ENCODE peak calls at places on chromosome 10, in ten cellular contexts. One of them, this sample, is unnamed.

GRCh38 chr10:12391191-12391590 is 41.8 kb downstream of the CAMK1D start:
- DNase-seq in HFFc6: no peak
- DNase-seq in lower lobe of right lung: no peak
- DNase-seq in AG09319: no peak
- DNase-seq in A673: peak
- DNase-seq in CD4-positive, alpha-beta T cell: no peak
- DNase-seq in A549: no peak
- DNase-seq in osteocyte: no peak
- DNase-seq in PC-3: no peak
- DNase-seq in endothelial cell: no peak
- DNase-seq in this sample: no peak

GRCh38 chr10:52213511-52213831 is 100.6 kb upstream of the DKK1 start:
- DNase-seq in HFFc6: peak
- DNase-seq in lower lobe of right lung: no peak
- DNase-seq in AG09319: no peak
- DNase-seq in A673: no peak
- DNase-seq in CD4-positive, alpha-beta T cell: no peak
- DNase-seq in A549: no peak
- DNase-seq in osteocyte: no peak
- DNase-seq in PC-3: peak
- DNase-seq in endothelial cell: no peak
- DNase-seq in this sample: peak

GRCh38 chr10:80945267-80945880 is 407.7 kb downstream of the SH2D4B start:
- DNase-seq in HFFc6: no peak
- DNase-seq in lower lobe of right lung: no peak
- DNase-seq in AG09319: no peak
- DNase-seq in A673: peak
- DNase-seq in CD4-positive, alpha-beta T cell: no peak
- DNase-seq in A549: no peak
- DNase-seq in osteocyte: no peak
- DNase-seq in PC-3: no peak
- DNase-seq in endothelial cell: peak
- DNase-seq in this sample: peak

GRCh38 chr10:131544495-131544894 is 233.0 kb upstream of the TCERG1L start:
- DNase-seq in HFFc6: no peak
- DNase-seq in lower lobe of right lung: no peak
- DNase-seq in AG09319: no peak
- DNase-seq in A673: no peak
- DNase-seq in CD4-positive, alpha-beta T cell: no peak
- DNase-seq in A549: no peak
- DNase-seq in osteocyte: peak
- DNase-seq in PC-3: no peak
- DNase-seq in endothelial cell: no peak
- DNase-seq in this sample: no peak

GRCh38 chr10:31197886-31198285 is 121.1 kb upstream of the ZEB1 start:
- DNase-seq in HFFc6: peak
- DNase-seq in lower lobe of right lung: no peak
- DNase-seq in AG09319: no peak
- DNase-seq in A673: no peak
- DNase-seq in CD4-positive, alpha-beta T cell: no peak
- DNase-seq in A549: no peak
- DNase-seq in osteocyte: no peak
- DNase-seq in PC-3: peak
- DNase-seq in endothelial cell: no peak
- DNase-seq in this sample: no peak

GRCh38 chr10:7525314-7526016 is 114.6 kb upstream of the SFMBT2 start:
- DNase-seq in HFFc6: peak
- DNase-seq in lower lobe of right lung: no peak
- DNase-seq in AG09319: peak
- DNase-seq in A673: peak
- DNase-seq in CD4-positive, alpha-beta T cell: peak
- DNase-seq in A549: peak
- DNase-seq in osteocyte: no peak
- DNase-seq in PC-3: peak
- DNase-seq in endothelial cell: peak
- DNase-seq in this sample: peak

GRCh38 chr10:90642136-90642535 is 215.7 kb downstream of the HTR7 start:
- DNase-seq in HFFc6: no peak
- DNase-seq in lower lobe of right lung: no peak
- DNase-seq in AG09319: no peak
- DNase-seq in A673: no peak
- DNase-seq in CD4-positive, alpha-beta T cell: no peak
- DNase-seq in A549: no peak
- DNase-seq in osteocyte: no peak
- DNase-seq in PC-3: peak
- DNase-seq in endothelial cell: no peak
- DNase-seq in this sample: peak

GRCh38 chr10:23081156-23081833 is 14.1 kb upstream of the MSRB2 start:
- DNase-seq in HFFc6: peak
- DNase-seq in lower lobe of right lung: no peak
- DNase-seq in AG09319: no peak
- DNase-seq in A673: no peak
- DNase-seq in CD4-positive, alpha-beta T cell: no peak
- DNase-seq in A549: no peak
- DNase-seq in osteocyte: no peak
- DNase-seq in PC-3: peak
- DNase-seq in endothelial cell: no peak
- DNase-seq in this sample: peak

GRCh38 chr10:72763201-72763600 is 71.3 kb downstream of the MCU start:
- DNase-seq in HFFc6: no peak
- DNase-seq in lower lobe of right lung: no peak
- DNase-seq in AG09319: no peak
- DNase-seq in A673: no peak
- DNase-seq in CD4-positive, alpha-beta T cell: no peak
- DNase-seq in A549: no peak
- DNase-seq in osteocyte: no peak
- DNase-seq in PC-3: no peak
- DNase-seq in endothelial cell: no peak
- DNase-seq in this sample: no peak

GRCh38 chr10:27908231-27908630 is 90.6 kb downstream of the ODAD2 start:
- DNase-seq in HFFc6: no peak
- DNase-seq in lower lobe of right lung: no peak
- DNase-seq in AG09319: no peak
- DNase-seq in A673: no peak
- DNase-seq in CD4-positive, alpha-beta T cell: no peak
- DNase-seq in A549: no peak
- DNase-seq in osteocyte: no peak
- DNase-seq in PC-3: no peak
- DNase-seq in endothelial cell: no peak
- DNase-seq in this sample: no peak

GRCh38 chr10:8060704-8061121 is 6.2 kb downstream of the GATA3 start:
- DNase-seq in HFFc6: no peak
- DNase-seq in lower lobe of right lung: no peak
- DNase-seq in AG09319: no peak
- DNase-seq in A673: no peak
- DNase-seq in CD4-positive, alpha-beta T cell: no peak
- DNase-seq in A549: no peak
- DNase-seq in osteocyte: no peak
- DNase-seq in PC-3: no peak
- DNase-seq in endothelial cell: no peak
- DNase-seq in this sample: no peak

GRCh38 chr10:73848821-73849489 is 25.4 kb downstream of the CAMK2G start:
- DNase-seq in HFFc6: peak
- DNase-seq in lower lobe of right lung: peak
- DNase-seq in AG09319: peak
- DNase-seq in A673: peak
- DNase-seq in CD4-positive, alpha-beta T cell: peak
- DNase-seq in A549: peak
- DNase-seq in osteocyte: peak
- DNase-seq in PC-3: peak
- DNase-seq in endothelial cell: peak
- DNase-seq in this sample: peak

GRCh38 chr10:21724020-21724589 is 190.1 kb downstream of the MLLT10 start:
- DNase-seq in HFFc6: no peak
- DNase-seq in lower lobe of right lung: no peak
- DNase-seq in AG09319: no peak
- DNase-seq in A673: peak
- DNase-seq in CD4-positive, alpha-beta T cell: no peak
- DNase-seq in A549: no peak
- DNase-seq in osteocyte: no peak
- DNase-seq in PC-3: no peak
- DNase-seq in endothelial cell: no peak
- DNase-seq in this sample: peak

GRCh38 chr10:75402486-75403143 is 1.1 kb upstream of the ZNF503 start:
- DNase-seq in HFFc6: no peak
- DNase-seq in lower lobe of right lung: peak
- DNase-seq in AG09319: no peak
- DNase-seq in A673: no peak
- DNase-seq in CD4-positive, alpha-beta T cell: no peak
- DNase-seq in A549: peak
- DNase-seq in osteocyte: no peak
- DNase-seq in PC-3: peak
- DNase-seq in endothelial cell: peak
- DNase-seq in this sample: no peak

GRCh38 chr10:86291616-86292340 is 74.8 kb downstream of the GRID1 start:
- DNase-seq in HFFc6: no peak
- DNase-seq in lower lobe of right lung: no peak
- DNase-seq in AG09319: no peak
- DNase-seq in A673: no peak
- DNase-seq in CD4-positive, alpha-beta T cell: no peak
- DNase-seq in A549: no peak
- DNase-seq in osteocyte: peak
- DNase-seq in PC-3: no peak
- DNase-seq in endothelial cell: peak
- DNase-seq in this sample: peak

GRCh38 chr10:21526952-21527633 is 1.6 kb upstream of the SKIDA1 start:
- DNase-seq in HFFc6: no peak
- DNase-seq in lower lobe of right lung: peak
- DNase-seq in AG09319: no peak
- DNase-seq in A673: peak
- DNase-seq in CD4-positive, alpha-beta T cell: peak
- DNase-seq in A549: no peak
- DNase-seq in osteocyte: no peak
- DNase-seq in PC-3: peak
- DNase-seq in endothelial cell: peak
- DNase-seq in this sample: peak

DNA sequence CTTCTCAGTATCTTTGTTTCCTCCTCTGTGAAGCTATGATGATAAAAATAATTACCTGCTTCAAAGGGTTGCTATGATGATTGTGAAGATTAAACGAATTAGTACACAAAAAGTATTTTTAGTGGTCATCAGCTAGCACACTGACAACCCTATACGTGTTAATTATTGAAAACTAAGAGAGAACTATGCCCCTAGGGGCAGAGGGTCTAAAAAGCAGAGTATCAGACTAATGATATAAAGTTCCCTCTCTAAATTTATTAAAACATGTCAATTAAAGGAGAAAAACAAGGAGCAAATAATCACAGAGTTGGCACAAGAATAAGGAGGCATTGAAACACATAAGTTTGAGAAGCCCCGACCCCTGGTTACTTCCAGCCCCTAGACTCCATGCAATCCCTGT is 34.4 kb upstream of the ADD3 start:
- DNase-seq in HFFc6: no peak
- DNase-seq in lower lobe of right lung: no peak
- DNase-seq in AG09319: no peak
- DNase-seq in A673: no peak
- DNase-seq in CD4-positive, alpha-beta T cell: no peak
- DNase-seq in A549: no peak
- DNase-seq in osteocyte: no peak
- DNase-seq in PC-3: no peak
- DNase-seq in endothelial cell: no peak
- DNase-seq in this sample: no peak
- TF ChIP-seq CTCF in HFFc6: peak
- TF ChIP-seq CTCF in lower lobe of right lung: no peak
- TF ChIP-seq CTCF in AG09319: no peak
- TF ChIP-seq CTCF in A673: peak
- TF ChIP-seq CTCF in CD4-positive, alpha-beta T cell: no peak
- TF ChIP-seq CTCF in A549: no peak
- TF ChIP-seq CTCF in osteocyte: no peak
- TF ChIP-seq CTCF in PC-3: no peak
- TF ChIP-seq CTCF in endothelial cell: no peak
- TF ChIP-seq CTCF in this sample: no peak

DNA sequence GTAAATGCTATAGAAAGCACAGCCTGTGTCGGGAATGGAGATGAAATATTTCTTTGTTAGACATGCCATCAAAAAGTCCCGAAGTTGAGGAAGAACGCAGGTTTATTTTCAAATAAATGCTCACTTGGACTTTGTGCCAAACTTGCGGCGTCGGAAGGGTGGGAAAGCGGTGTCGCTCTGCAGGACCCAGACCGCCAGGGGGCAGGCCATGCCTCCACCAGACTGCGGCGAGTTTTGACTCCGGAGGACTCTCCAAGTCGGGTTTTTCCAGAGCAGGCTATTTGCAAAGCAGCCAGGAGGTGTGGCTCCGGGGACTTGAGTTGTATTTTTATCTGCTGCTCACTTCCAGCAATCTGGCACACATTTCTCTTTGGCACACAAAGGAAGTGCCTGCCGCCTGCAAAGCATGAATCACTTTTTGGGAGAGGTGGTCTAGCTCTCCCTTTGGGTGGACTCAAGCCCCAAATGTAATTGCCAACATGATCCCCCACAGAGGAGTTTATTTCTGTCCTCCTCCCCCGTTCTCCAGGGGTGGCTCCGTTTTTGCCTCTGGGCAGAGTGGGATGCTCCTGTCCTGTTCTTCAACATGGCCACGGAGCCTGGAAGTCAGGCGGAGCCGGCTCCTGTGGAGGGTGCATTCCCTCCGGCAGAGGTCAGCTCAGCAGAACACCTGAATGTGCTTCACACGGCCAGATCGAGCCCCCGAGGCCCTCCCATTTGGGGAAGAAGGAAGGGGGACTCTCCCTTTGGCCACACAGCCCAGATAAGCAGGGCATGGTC is 82.3 kb upstream of the GPR26 start:
- DNase-seq in HFFc6: peak
- DNase-seq in lower lobe of right lung: peak
- DNase-seq in AG09319: peak
- DNase-seq in A673: peak
- DNase-seq in CD4-positive, alpha-beta T cell: no peak
- DNase-seq in A549: peak
- DNase-seq in osteocyte: peak
- DNase-seq in PC-3: peak
- DNase-seq in endothelial cell: peak
- DNase-seq in this sample: peak
- TF ChIP-seq CTCF in HFFc6: peak
- TF ChIP-seq CTCF in lower lobe of right lung: peak
- TF ChIP-seq CTCF in AG09319: no peak
- TF ChIP-seq CTCF in A673: peak
- TF ChIP-seq CTCF in CD4-positive, alpha-beta T cell: no peak
- TF ChIP-seq CTCF in A549: peak
- TF ChIP-seq CTCF in osteocyte: peak
- TF ChIP-seq CTCF in PC-3: peak
- TF ChIP-seq CTCF in endothelial cell: peak
- TF ChIP-seq CTCF in this sample: peak

GRCh38 chr10:69636626-69637550 is 6.8 kb downstream of the FAM241B start:
- DNase-seq in HFFc6: peak
- DNase-seq in lower lobe of right lung: no peak
- DNase-seq in AG09319: no peak
- DNase-seq in A673: peak
- DNase-seq in CD4-positive, alpha-beta T cell: peak
- DNase-seq in A549: peak
- DNase-seq in osteocyte: no peak
- DNase-seq in PC-3: peak
- DNase-seq in endothelial cell: peak
- DNase-seq in this sample: peak
- TF ChIP-seq CTCF in HFFc6: peak
- TF ChIP-seq CTCF in lower lobe of right lung: peak
- TF ChIP-seq CTCF in AG09319: no peak
- TF ChIP-seq CTCF in A673: peak
- TF ChIP-seq CTCF in CD4-positive, alpha-beta T cell: peak
- TF ChIP-seq CTCF in A549: peak
- TF ChIP-seq CTCF in osteocyte: peak
- TF ChIP-seq CTCF in PC-3: peak
- TF ChIP-seq CTCF in endothelial cell: no peak
- TF ChIP-seq CTCF in this sample: peak

GRCh38 chr10:126302831-126303230 is 85.4 kb downstream of the ADAM12 start:
- DNase-seq in HFFc6: peak
- DNase-seq in lower lobe of right lung: no peak
- DNase-seq in AG09319: no peak
- DNase-seq in A673: peak
- DNase-seq in CD4-positive, alpha-beta T cell: no peak
- DNase-seq in A549: no peak
- DNase-seq in osteocyte: no peak
- DNase-seq in PC-3: peak
- DNase-seq in endothelial cell: no peak
- DNase-seq in this sample: no peak
- TF ChIP-seq CTCF in HFFc6: peak
- TF ChIP-seq CTCF in lower lobe of right lung: no peak
- TF ChIP-seq CTCF in AG09319: peak
- TF ChIP-seq CTCF in A673: peak
- TF ChIP-seq CTCF in CD4-positive, alpha-beta T cell: no peak
- TF ChIP-seq CTCF in A549: peak
- TF ChIP-seq CTCF in osteocyte: peak
- TF ChIP-seq CTCF in PC-3: peak
- TF ChIP-seq CTCF in endothelial cell: no peak
- TF ChIP-seq CTCF in this sample: no peak